ENCODE peak calls at places on chromosomes 4 and X, in eight cellular contexts. R, Y, B, A, P, O, J and E are unnamed samples.

GRCh38 chrX:10157545-10157944 is 770 bp downstream of the CLCN4 start:
- DNase-seq in R (no peak), Y (no peak), B (no peak), A (no peak), P (no peak), O (no peak), J (no peak), E (no peak)

GRCh38 chr4:186192068-186192751 is 843 bp downstream of the CYP4V2 start:
- DNase-seq in R (peak; percentile 25), Y (no peak), B (peak; percentile 56), A (peak; percentile 66), P (no peak), O (peak; percentile 9), J (peak; percentile 45), E (peak; percentile 54)

GRCh38 chrX:17247144-17247543 is 127.9 kb upstream of the NHS start:
- DNase-seq in R (no peak), Y (no peak), B (no peak), A (no peak), P (no peak), O (no peak), J (no peak), E (no peak)

GRCh38 chrX:35919536-35920309 is at the start of gene CFAP47:
- DNase-seq in R (no peak), Y (peak; percentile 18), B (no peak), A (peak; percentile 16), P (no peak), O (no peak), J (no peak), E (peak; percentile 61)

GRCh38 chr4:89072921-89073320 is 15.9 kb upstream of the FAM13A start:
- DNase-seq in R (no peak), Y (no peak), B (no peak), A (no peak), P (no peak), O (no peak), J (no peak), E (no peak)

GRCh38 chr4:139200506-139200905 is 23.5 kb upstream of the ELF2 start:
- DNase-seq in R (no peak), Y (no peak), B (no peak), A (no peak), P (no peak), O (no peak), J (no peak), E (no peak)

GRCh38 chr4:64581422-64581821 is 172.2 kb upstream of the TECRL start:
- DNase-seq in R (no peak), Y (no peak), B (no peak), A (no peak), P (no peak), O (no peak), J (no peak), E (no peak)

GRCh38 chrX:155056877-155057792 is 13.8 kb downstream of the CMC4 start:
- DNase-seq in R (no peak), Y (peak; percentile 15), B (peak; percentile 69), A (peak; percentile 12), P (peak; percentile 16), O (peak; percentile 31), J (peak; percentile 34), E (peak; percentile 54)

GRCh38 chr4:76688737-76689078 is 209.2 kb downstream of the SOWAHB start:
- DNase-seq in R (no peak), Y (no peak), B (no peak), A (no peak), P (no peak), O (no peak), J (peak; percentile 22), E (no peak)

GRCh38 chrX:49754238-49754857 is 58.6 kb upstream of the PAGE1 start:
- DNase-seq in R (no peak), Y (no peak), B (peak; percentile 37), A (no peak), P (peak; percentile 21), O (peak; percentile 14), J (peak; percentile 8), E (peak; percentile 64)

GRCh38 chr4:105162123-105162796 is 15.6 kb downstream of the TET2 start:
- DNase-seq in R (no peak), Y (no peak), B (no peak), A (no peak), P (no peak), O (no peak), J (no peak), E (no peak)

GRCh38 chr4:158896459-158897238 is 127.8 kb downstream of the FNIP2 start:
- DNase-seq in R (no peak), Y (no peak), B (no peak), A (no peak), P (no peak), O (no peak), J (no peak), E (no peak)